ENCODE peak calls at places on chromosomes 6 and 20, in ten cellular contexts. M is HCT116, B is NCI-H1105, E is NCI-H2029, V is EL, K is mesothelial cell of epicardium, F is endothelial cell, A is astrocyte of the spinal cord, Y is T-helper 1 cell, O is AG20443. U is an unnamed sample.

GRCh38 chr6:161376367-161376766 is 102.5 kb upstream of the AGPAT4 start:
- DNase-seq in B (no peak), F (no peak), O (no peak), A (no peak), V (no peak), M (no peak), E (no peak), Y (no peak), K (no peak), U (no peak)

GRCh38 chr6:129732034-129732433 is 22.1 kb upstream of the ARHGAP18 start:
- DNase-seq in O (no peak), Y (no peak), A (no peak), F (no peak), E (no peak), K (no peak), B (no peak), M (no peak), V (no peak), U (no peak)

GRCh38 chr20:24341781-24342180 is 127.6 kb upstream of the SYNDIG1 start:
- DNase-seq in F (no peak), Y (no peak), E (no peak), M (no peak), V (peak), O (no peak), K (no peak), A (no peak), B (no peak), U (no peak)

GRCh38 chr6:47724300-47724699 is 25.9 kb downstream of the ADGRF4 start:
- DNase-seq in K (no peak), B (no peak), O (no peak), A (no peak), F (no peak), M (no peak), Y (no peak), E (no peak), V (peak), U (no peak)

GRCh38 chr6:136959471-136959891 is 37.4 kb downstream of the SLC35D3 start:
- DNase-seq in A (no peak), M (no peak), K (no peak), E (peak), O (no peak), V (no peak), F (no peak), B (peak), Y (no peak), U (no peak)

GRCh38 chr6:162854734-162855191 is 127.0 kb downstream of the PACRG start:
- DNase-seq in V (no peak), O (no peak), Y (no peak), K (no peak), E (no peak), F (no peak), A (peak), B (no peak), M (no peak), U (no peak)

GRCh38 chr20:33731693-33732165 is at the start of gene ZNF341:
- DNase-seq in O (no peak), F (peak), V (peak), E (peak), K (peak), A (peak), Y (peak), M (peak), B (peak), U (peak)

GRCh38 chr6:108009894-108010293 is 51.9 kb upstream of the SEC63 start:
- DNase-seq in O (no peak), B (no peak), M (no peak), Y (no peak), E (no peak), F (no peak), K (no peak), A (no peak), V (no peak), U (no peak)

GRCh38 chr6:45543298-45544235 is 165.8 kb upstream of the SUPT3H start:
- DNase-seq in A (peak), K (no peak), E (no peak), B (no peak), F (no peak), V (peak), M (no peak), O (no peak), Y (no peak), U (no peak)

GRCh38 chr6:11215773-11216172 is 16.7 kb downstream of the NEDD9 start:
- DNase-seq in A (no peak), B (no peak), V (no peak), F (no peak), O (no peak), Y (no peak), K (no peak), M (no peak), E (no peak), U (no peak)

GRCh38 chr6:40882321-40882720 is 156.7 kb downstream of the UNC5CL start:
- DNase-seq in B (peak), Y (no peak), O (no peak), V (no peak), F (no peak), E (peak), M (no peak), A (no peak), K (peak), U (no peak)

GRCh38 chr20:51318058-51318960 is 224.2 kb downstream of the NFATC2 start:
- DNase-seq in O (peak), A (no peak), F (peak), Y (peak), K (peak), M (peak), E (peak), V (peak), B (peak), U (peak)